ENCODE peak calls at places on chromosome 6, in seven cellular contexts. I is A549, R is HCT116, P is H1, S is HepG2, Q is GM12878, H is K562. W is an unnamed sample.

GRCh38 chr6:149463781-149464180 is 21.0 kb downstream of the ZC3H12D start:
- DNase-seq in H (no peak), Q (no peak), S (no peak), I (no peak), P (no peak), R (no peak), W (peak; percentile 59)

GRCh38 chr6:145086197-145086596 is 649.1 kb downstream of the EPM2A start:
- DNase-seq in H (no peak), I (no peak), P (no peak), S (no peak), R (no peak), Q (no peak), W (no peak)

GRCh38 chr6:126308367-126308766 is 31.5 kb upstream of the CENPW start:
- DNase-seq in I (no peak), Q (no peak), S (no peak), R (no peak), P (no peak), H (no peak), W (no peak)

GRCh38 chr6:121190122-121190521 is 144.2 kb downstream of the TBC1D32 start:
- DNase-seq in Q (no peak), H (no peak), R (no peak), S (no peak), I (no peak), P (no peak), W (no peak)

GRCh38 chr6:18182568-18182967 is 27.3 kb downstream of the KDM1B start:
- DNase-seq in R (no peak), S (no peak), I (no peak), H (no peak), P (no peak), Q (no peak), W (no peak)

GRCh38 chr6:7742214-7742613 is 16.3 kb downstream of the BMP6 start:
- DNase-seq in P (no peak), Q (no peak), I (no peak), R (no peak), H (no peak), S (no peak), W (no peak)

GRCh38 chr6:96465321-96465903 is 56.2 kb upstream of the UFL1 start:
- DNase-seq in H (no peak), R (no peak), Q (no peak), P (no peak), S (no peak), I (no peak), W (no peak)

GRCh38 chr6:159595173-159595572 is 97.9 kb downstream of the SOD2 start:
- DNase-seq in I (peak; percentile 5), H (no peak), R (peak; percentile 45), Q (no peak), S (no peak), P (no peak), W (peak; percentile 63)

GRCh38 chr6:43428874-43429273 is 1.5 kb downstream of the ABCC10 start:
- DNase-seq in S (no peak), Q (no peak), H (no peak), R (no peak), P (no peak), I (no peak), W (no peak)

GRCh38 chr6:17633465-17634188 is 33.5 kb downstream of the FAM8A1 start:
- DNase-seq in Q (peak; percentile 11), R (no peak), I (no peak), H (no peak), P (no peak), S (no peak), W (no peak)

GRCh38 chr6:43089467-43089866 is 13.4 kb downstream of the PTK7 start:
- DNase-seq in I (no peak), H (no peak), Q (no peak), R (no peak), S (no peak), P (peak; percentile 60), W (no peak)

GRCh38 chr6:21664263-21665081 is 70.9 kb downstream of the SOX4 start:
- DNase-seq in S (no peak), R (no peak), Q (no peak), H (no peak), I (peak; percentile 18), P (peak; percentile 79), W (no peak)

GRCh38 chr6:52403627-52404026 is 16.5 kb upstream of the EFHC1 start:
- DNase-seq in Q (no peak), R (no peak), I (no peak), P (no peak), S (no peak), H (no peak), W (no peak)
- TF ChIP-seq CEBPB in Q (no peak), R (no peak), I (no peak), P (no peak), S (no peak), H (no peak), W (no peak)

GRCh38 chr6:26189905-26190304 is 102.7 kb downstream of the HFE start:
- DNase-seq in H (no peak), R (no peak), Q (no peak), I (no peak), S (no peak), P (no peak), W (no peak)

GRCh38 chr6:26187292-26187691 is 100.1 kb downstream of the HFE start:
- DNase-seq in H (no peak), S (no peak), Q (no peak), R (no peak), P (no peak), I (no peak), W (no peak)

GRCh38 chr6:26185802-26186201 is 98.6 kb downstream of the HFE start:
- DNase-seq in R (no peak), H (no peak), I (no peak), Q (no peak), S (no peak), P (no peak), W (no peak)

GRCh38 chr6:26186652-26187051 is 99.4 kb downstream of the HFE start:
- DNase-seq in Q (no peak), R (no peak), S (no peak), H (no peak), P (no peak), I (no peak), W (no peak)

GRCh38 chr6:26187981-26188635 is 100.9 kb downstream of the HFE start:
- DNase-seq in P (no peak), H (peak; percentile 52), I (no peak), Q (no peak), S (peak; percentile 76), R (peak; percentile 39), W (peak; percentile 43)
- TF ChIP-seq RAD21 in P (no peak), H (no peak), I (no peak), Q (no peak), S (no peak), R (no peak), W (no peak)

GRCh38 chr6:33410711-33411631 is at the start of gene PHF1:
- DNase-seq in I (peak; percentile 56), R (peak; percentile 60), P (peak; percentile 74), H (peak; percentile 97), Q (no peak), S (no peak), W (peak; percentile 80)
- TF ChIP-seq CEBPB in I (no peak), R (no peak), P (no peak), H (no peak), Q (no peak), S (no peak), W (no peak)

GRCh38 chr6:83193747-83194582 is 808 bp downstream of the RWDD2A start:
- DNase-seq in H (peak; percentile 53), R (peak; percentile 21), Q (no peak), S (peak; percentile 30), I (peak; percentile 53), P (peak; percentile 87), W (no peak)
- TF ChIP-seq RAD21 in H (no peak), R (no peak), Q (no peak), S (no peak), I (no peak), P (no peak), W (no peak)

DNA sequence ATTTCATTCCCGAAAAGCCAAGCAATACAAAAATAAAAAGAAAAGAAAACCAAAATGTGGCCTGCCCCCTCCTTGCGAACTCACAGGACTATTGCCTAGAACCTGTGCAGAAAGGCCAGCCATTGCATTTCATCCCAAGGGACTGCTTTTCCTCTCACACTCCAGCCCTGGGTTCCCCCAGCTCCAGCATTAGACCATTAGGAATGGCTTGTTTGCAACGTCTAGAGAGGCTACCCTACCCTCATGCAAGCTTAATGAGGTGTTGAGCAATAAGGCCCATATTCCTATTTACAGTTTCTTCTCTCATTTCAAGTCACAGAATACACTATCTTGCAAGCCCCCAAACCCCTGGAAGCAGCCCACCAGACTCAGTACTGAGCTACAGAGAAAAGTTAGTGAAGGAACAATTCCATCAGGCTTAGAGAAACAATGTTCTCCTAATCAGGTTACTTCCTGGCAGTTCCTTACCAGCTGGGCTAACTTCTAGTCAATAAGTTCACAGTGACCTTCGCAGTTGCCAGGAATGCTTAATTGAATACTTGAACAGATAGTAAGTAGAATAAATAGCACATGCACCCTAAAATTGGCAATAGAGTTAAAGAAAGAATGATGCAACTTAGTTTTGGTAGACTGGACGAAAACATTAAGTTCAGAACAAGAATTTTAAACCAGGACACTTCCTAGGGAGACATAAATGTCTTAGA is 606.5 kb upstream of the NOX3 start:
- DNase-seq in I (no peak), R (no peak), H (no peak), P (no peak), S (no peak), Q (no peak), W (no peak)
- TF ChIP-seq CEBPB in I (no peak), R (no peak), H (no peak), P (no peak), S (peak; percentile 45), Q (no peak), W (no peak)

GRCh38 chr6:73942581-73942980 is 246.6 kb downstream of the CD109 start:
- DNase-seq in R (peak; percentile 59), S (peak; percentile 17), H (no peak), Q (no peak), I (no peak), P (no peak), W (peak; percentile 79)
- TF ChIP-seq RAD21 in R (peak; percentile 45), S (no peak), H (no peak), Q (no peak), I (no peak), P (peak; percentile 54), W (no peak)

GRCh38 chr6:41843178-41843577 is 52.0 kb downstream of the USP49 start:
- DNase-seq in P (no peak), S (no peak), I (no peak), H (no peak), Q (no peak), R (no peak), W (no peak)

GRCh38 chr6:41846666-41847237 is 48.4 kb downstream of the USP49 start:
- DNase-seq in I (peak; percentile 55), H (peak; percentile 84), R (peak; percentile 68), S (peak; percentile 93), P (peak; percentile 77), Q (peak; percentile 34), W (peak; percentile 94)
- TF ChIP-seq CEBPB in I (no peak), H (no peak), R (no peak), S (no peak), P (no peak), Q (no peak), W (no peak)

GRCh38 chr6:50707652-50708325 is 5.5 kb upstream of the TFAP2D start:
- DNase-seq in I (no peak), S (no peak), R (no peak), H (no peak), P (peak; percentile 64), Q (no peak), W (no peak)
- TF ChIP-seq RAD21 in I (no peak), S (no peak), R (no peak), H (no peak), P (no peak), Q (no peak), W (no peak)

W was measured in IMR-90.